ENCODE peak calls at places on chromosomes 13 and 19, in seven cellular contexts. F is CD8-positive, alpha-beta memory T cell; P is pancreas; J is D341Med; M is stomach; E is HT-29; K is thoracic aorta. Z is an unnamed sample.

GRCh38 chr13:55230570-55230908 is 1910.2 kb upstream of the PRR20A start:
- DNase-seq in K (no peak), M (no peak), F (no peak), E (no peak), P (no peak), J (no peak), Z (no peak)

GRCh38 chr19:2462635-2463421 is 6.1 kb upstream of the LMNB2 start:
- DNase-seq in P (peak; percentile 91), M (peak; percentile 83), J (peak; percentile 65), K (peak; percentile 38), F (no peak), E (peak; percentile 87), Z (no peak)

GRCh38 chr13:100106005-100106404 is 17.1 kb downstream of the PCCA start:
- DNase-seq in E (no peak), M (no peak), P (no peak), F (no peak), J (no peak), K (no peak), Z (no peak)

GRCh38 chr19:48445256-48445605 is 552 bp upstream of the GRWD1 start:
- DNase-seq in K (no peak), E (peak; percentile 96), P (no peak), J (peak; percentile 69), F (no peak), M (no peak), Z (no peak)

GRCh38 chr19:13976446-13976845 is 24.1 kb downstream of the DCAF15 start:
- DNase-seq in J (no peak), F (no peak), E (no peak), P (no peak), M (no peak), K (no peak), Z (no peak)

GRCh38 chr13:53075356-53076041 is 46.9 kb downstream of the OLFM4 start:
- DNase-seq in M (no peak), F (no peak), P (no peak), K (no peak), E (no peak), J (peak; percentile 70), Z (no peak)

GRCh38 chr19:10317857-10318462 is 2.1 kb upstream of the FDX2 start:
- DNase-seq in P (no peak), E (no peak), F (no peak), J (no peak), M (no peak), K (no peak), Z (no peak)

GRCh38 chr13:95492044-95492801 is 60.3 kb upstream of the CLDN10 start:
- DNase-seq in J (no peak), F (no peak), P (no peak), E (peak; percentile 69), M (peak; percentile 38), K (no peak), Z (no peak)

GRCh38 chr19:47129579-47129978 is 1.1 kb upstream of the SAE1 start:
- DNase-seq in K (no peak), P (no peak), F (no peak), M (no peak), J (no peak), E (no peak), Z (no peak)

GRCh38 chr13:44843403-44843802 is 145.9 kb downstream of the NUFIP1 start:
- DNase-seq in P (no peak), F (no peak), M (no peak), E (no peak), K (no peak), J (no peak), Z (no peak)

GRCh38 chr19:49689133-49690072 is at the start of gene ADM5:
- DNase-seq in M (peak; percentile 77), F (no peak), K (no peak), J (no peak), E (peak; percentile 90), P (peak; percentile 70), Z (no peak)

GRCh38 chr13:74847966-74848365 is 634.0 kb downstream of the TBC1D4 start:
- DNase-seq in F (no peak), J (no peak), E (no peak), P (no peak), K (no peak), M (no peak), Z (no peak)

GRCh38 chr19:35673121-35673804 is 6.9 kb downstream of the UPK1A start:
- DNase-seq in K (no peak), P (no peak), E (no peak), F (peak; percentile 13), M (peak; percentile 43), J (no peak), Z (peak; percentile 81)

GRCh38 chr19:13334801-13335481 is 171.3 kb downstream of the CACNA1A start:
- DNase-seq in E (no peak), P (no peak), J (peak; percentile 62), M (no peak), F (no peak), K (no peak), Z (no peak)

GRCh38 chr13:99086149-99086868 is 108.4 kb upstream of the DOCK9 start:
- DNase-seq in K (no peak), P (peak; percentile 72), M (peak; percentile 62), F (peak; percentile 61), J (peak; percentile 86), E (peak; percentile 69), Z (peak; percentile 83)

GRCh38 chr19:45471866-45472556 is 4.2 kb downstream of the FOSB start:
- DNase-seq in P (no peak), F (no peak), M (no peak), K (no peak), E (peak; percentile 66), J (no peak), Z (no peak)

GRCh38 chr13:32125746-32126145 is 94.2 kb downstream of the FRY start:
- DNase-seq in P (no peak), J (no peak), F (no peak), E (peak; percentile 31), K (no peak), M (no peak), Z (no peak)

GRCh38 chr13:52760078-52760477 is 20.5 kb upstream of the CNMD start:
- DNase-seq in J (no peak), M (no peak), F (no peak), P (no peak), K (no peak), E (no peak), Z (no peak)

GRCh38 chr19:7619671-7620441 is 9.5 kb downstream of the XAB2 start:
- DNase-seq in P (peak; percentile 57), F (no peak), K (no peak), J (no peak), E (peak; percentile 41), M (peak; percentile 75), Z (no peak)

GRCh38 chr19:19464339-19465098 is 50.8 kb downstream of the TSSK6 start:
- DNase-seq in J (peak; percentile 33), M (peak; percentile 42), K (no peak), E (peak; percentile 54), P (peak; percentile 67), F (no peak), Z (peak; percentile 12)

GRCh38 chr13:67117010-67117550 is 113.1 kb downstream of the PCDH9 start:
- DNase-seq in M (no peak), K (no peak), P (no peak), F (no peak), E (no peak), J (no peak), Z (no peak)

GRCh38 chr19:52669586-52669985 is 31.4 kb upstream of the ZNF83 start:
- DNase-seq in M (no peak), F (no peak), P (no peak), E (peak; percentile 13), K (no peak), J (no peak), Z (no peak)

GRCh38 chr19:39498262-39499081 is at the start of gene DLL3:
- DNase-seq in P (no peak), E (peak; percentile 47), M (no peak), J (peak; percentile 87), F (no peak), K (no peak), Z (no peak)

GRCh38 chr13:78662467-78662866 is 3.5 kb upstream of the OBI1 start:
- DNase-seq in P (no peak), K (no peak), J (no peak), F (no peak), E (no peak), M (no peak), Z (no peak)

GRCh38 chr13:31101511-31102170 is 60.1 kb downstream of the HSPH1 start:
- DNase-seq in E (no peak), J (no peak), K (no peak), M (no peak), F (no peak), P (no peak), Z (no peak)

GRCh38 chr13:108346376-108346775 is 76.9 kb downstream of the TNFSF13B start:
- DNase-seq in F (peak; percentile 9), J (no peak), P (no peak), K (no peak), M (no peak), E (no peak), Z (no peak)

GRCh38 chr13:20393273-20394235 is 132.1 kb downstream of the CRYL1 start:
- DNase-seq in J (no peak), M (no peak), K (no peak), P (no peak), E (no peak), F (no peak), Z (no peak)

GRCh38 chr19:4879041-4879440 is 11.6 kb upstream of the PLIN3 start:
- DNase-seq in M (no peak), E (no peak), J (no peak), K (no peak), P (no peak), F (no peak), Z (no peak)

GRCh38 chr19:16922592-16922934 is 33.8 kb downstream of the F2RL3 start:
- DNase-seq in E (no peak), J (no peak), F (no peak), M (no peak), P (no peak), K (no peak), Z (no peak)

GRCh38 chr13:109704771-109705628 is 81.4 kb downstream of the IRS2 start:
- DNase-seq in K (no peak), M (peak; percentile 57), E (peak; percentile 60), F (no peak), P (no peak), J (no peak), Z (no peak)

GRCh38 chr19:50794074-50794777 is 4.0 kb downstream of the ACP4 start:
- DNase-seq in M (no peak), P (peak; percentile 52), F (no peak), K (no peak), E (peak; percentile 88), J (peak; percentile 71), Z (no peak)

GRCh38 chr13:114200673-114201005 is 21.6 kb downstream of the CFAP97D2 start:
- DNase-seq in E (no peak), F (no peak), K (no peak), J (no peak), M (no peak), P (no peak), Z (no peak)